ENCODE peak calls at places on chromosomes 11 and 22, in nine cellular contexts. G is kidney, V is choroid plexus epithelial cell, P is fibroblast of mammary gland, Q is mucosa of descending colon, C is osteoblast, M is A673, U is HCT116, Y is left lung. L is an unnamed sample.

GRCh38 chr11:18912883-18913282 is 26.3 kb downstream of the MRGPRX1 start:
- DNase-seq in G (no peak), V (no peak), P (no peak), Q (no peak), C (no peak), M (no peak), U (no peak), Y (no peak), L (no peak)

GRCh38 chr11:76805206-76805913 is 22.2 kb downstream of the TSKU start:
- DNase-seq in G (no peak), V (peak), P (peak), Q (no peak), C (peak), M (peak), U (no peak), Y (no peak), L (no peak)

GRCh38 chr11:68998390-68998911 is 14.6 kb downstream of the MRGPRF start:
- DNase-seq in G (peak), V (peak), P (no peak), Q (no peak), C (peak), M (peak), U (no peak), Y (peak), L (peak)

GRCh38 chr11:47886096-47886495 is 37.9 kb upstream of the NUP160 start:
- DNase-seq in G (peak), V (peak), P (peak), Q (no peak), C (peak), M (no peak), U (no peak), Y (no peak), L (peak)

GRCh38 chr22:43451651-43452050 is 39.8 kb downstream of the MPPED1 start:
- DNase-seq in G (no peak), V (no peak), P (no peak), Q (no peak), C (no peak), M (no peak), U (no peak), Y (no peak), L (no peak)

GRCh38 chr11:15418887-15419286 is 304.2 kb downstream of the INSC start:
- DNase-seq in G (no peak), V (no peak), P (no peak), Q (no peak), C (no peak), M (no peak), U (no peak), Y (no peak), L (no peak)

GRCh38 chr22:47433627-47434026 is 671.2 kb downstream of the TBC1D22A start:
- DNase-seq in G (no peak), V (no peak), P (no peak), Q (no peak), C (no peak), M (no peak), U (no peak), Y (no peak), L (no peak)

GRCh38 chr11:533049-533585 is 2.3 kb downstream of the HRAS start:
- DNase-seq in G (peak), V (no peak), P (no peak), Q (peak), C (peak), M (no peak), U (no peak), Y (no peak), L (no peak)

GRCh38 chr22:26770624-26771023 is 113.2 kb downstream of the MIAT start:
- DNase-seq in G (no peak), V (peak), P (peak), Q (no peak), C (no peak), M (no peak), U (no peak), Y (no peak), L (no peak)

GRCh38 chr11:129418039-129418438 is 42.4 kb downstream of the BARX2 start:
- DNase-seq in G (no peak), V (no peak), P (no peak), Q (no peak), C (no peak), M (no peak), U (no peak), Y (no peak), L (no peak)

GRCh38 chr11:9607511-9607899 is 34.0 kb downstream of the WEE1 start:
- DNase-seq in G (no peak), V (no peak), P (no peak), Q (no peak), C (no peak), M (no peak), U (no peak), Y (no peak), L (no peak)

GRCh38 chr11:9605742-9606141 is 32.3 kb downstream of the WEE1 start:
- DNase-seq in G (no peak), V (no peak), P (no peak), Q (no peak), C (no peak), M (no peak), U (no peak), Y (no peak), L (no peak)

GRCh38 chr11:9604134-9604533 is 30.7 kb downstream of the WEE1 start:
- DNase-seq in G (no peak), V (peak), P (no peak), Q (no peak), C (no peak), M (no peak), U (no peak), Y (no peak), L (no peak)

GRCh38 chr11:9609002-9609759 is 35.7 kb downstream of the WEE1 start:
- DNase-seq in G (no peak), V (no peak), P (no peak), Q (no peak), C (no peak), M (no peak), U (no peak), Y (no peak), L (no peak)

GRCh38 chr11:9606799-9607510 is 33.5 kb downstream of the WEE1 start:
- DNase-seq in G (no peak), V (no peak), P (no peak), Q (no peak), C (no peak), M (no peak), U (peak), Y (no peak), L (no peak)
- TF ChIP-seq CTCF in G (no peak), V (no peak), P (peak), Q (no peak), C (no peak), M (no peak), U (peak), Y (no peak), L (no peak)

DNA sequence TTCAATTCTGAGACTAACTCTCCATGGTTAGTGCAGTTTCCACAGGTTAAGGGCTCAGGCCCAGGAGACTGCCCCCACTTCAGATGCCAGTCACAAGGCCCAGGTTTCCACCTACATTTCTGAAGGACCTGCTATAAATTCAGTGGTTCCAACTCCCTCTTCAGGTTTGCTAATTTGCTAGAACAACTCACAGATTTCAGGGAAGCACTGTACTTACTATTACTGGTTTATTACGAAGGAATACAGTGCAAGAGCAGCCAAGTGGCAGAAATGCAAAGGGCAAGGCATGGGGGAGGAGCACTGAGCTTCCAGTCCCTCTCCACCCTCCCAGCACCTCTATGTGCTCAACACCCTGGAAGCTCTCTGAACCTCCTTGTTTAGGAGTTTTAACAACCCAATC is 39.3 kb upstream of the SPON1 start:
- DNase-seq in G (no peak), V (no peak), P (no peak), Q (no peak), C (no peak), M (no peak), U (peak), Y (no peak), L (no peak)
- H3K4me3 ChIP-seq in G (no peak), V (no peak), P (no peak), Q (no peak), C (no peak), M (no peak), U (peak), Y (no peak), L (no peak)

GRCh38 chr11:67240575-67241389 is 25.5 kb upstream of the GRK2 start:
- DNase-seq in G (peak), V (peak), P (peak), Q (peak), C (peak), M (peak), U (no peak), Y (peak), L (peak)

GRCh38 chr11:67242548-67242947 is 23.7 kb upstream of the GRK2 start:
- DNase-seq in G (no peak), V (no peak), P (no peak), Q (no peak), C (no peak), M (no peak), U (no peak), Y (no peak), L (no peak)

GRCh38 chr11:67238894-67239794 is 27.1 kb upstream of the GRK2 start:
- DNase-seq in G (no peak), V (peak), P (peak), Q (no peak), C (no peak), M (no peak), U (no peak), Y (no peak), L (no peak)

GRCh38 chr11:67237574-67237973 is 28.7 kb upstream of the GRK2 start:
- DNase-seq in G (no peak), V (no peak), P (no peak), Q (no peak), C (no peak), M (no peak), U (no peak), Y (no peak), L (no peak)

GRCh38 chr11:67239795-67240574 is 26.3 kb upstream of the GRK2 start:
- DNase-seq in G (peak), V (peak), P (peak), Q (peak), C (peak), M (peak), U (peak), Y (peak), L (peak)
- TF ChIP-seq CTCF in G (no peak), V (peak), P (no peak), Q (peak), C (no peak), M (no peak), U (no peak), Y (peak), L (peak)

DNA sequence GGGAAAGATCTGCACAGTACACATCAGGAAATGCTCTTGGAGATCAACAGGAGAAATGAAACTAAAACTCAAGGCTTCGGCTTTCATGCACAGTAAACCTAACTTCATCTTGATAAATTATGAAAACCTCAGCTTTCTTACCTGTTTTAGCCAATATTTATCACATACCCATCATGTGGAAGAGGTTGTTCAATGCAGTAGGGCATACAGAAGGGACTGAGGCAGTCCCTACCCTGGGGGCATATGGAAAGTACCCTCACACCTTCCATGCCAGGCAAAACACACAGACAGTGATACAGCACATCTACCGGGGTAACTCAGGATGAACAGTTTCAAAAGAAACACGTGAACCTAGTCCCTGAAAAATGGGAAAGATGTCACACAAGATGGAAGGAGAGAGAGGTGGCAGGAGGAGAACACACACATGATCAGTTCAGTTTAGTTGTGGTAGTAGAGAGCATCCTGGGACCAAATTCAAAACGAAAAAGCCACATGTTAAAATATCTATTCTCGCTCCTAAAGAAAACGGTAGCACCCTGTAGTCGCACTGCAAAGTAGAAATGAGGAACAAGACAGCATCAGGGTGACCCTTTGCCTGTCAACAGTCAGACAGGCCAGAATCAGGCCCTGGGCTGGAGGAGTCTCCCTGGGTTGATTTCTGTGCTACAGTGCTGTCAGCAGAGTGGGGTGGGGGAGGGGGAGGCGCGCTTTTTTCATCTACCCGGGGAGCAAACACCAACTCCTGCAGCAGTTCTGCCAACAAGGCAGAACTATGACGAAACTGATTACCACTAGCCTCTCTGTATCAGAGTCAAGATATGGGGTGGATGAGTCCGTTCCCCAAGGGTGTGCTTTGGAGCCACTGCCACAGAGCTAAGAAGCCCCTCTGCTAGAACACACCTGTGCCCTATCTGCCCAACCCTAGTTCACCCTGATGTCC is 1.3 kb downstream of the HIRA start:
- DNase-seq in G (no peak), V (peak), P (peak), Q (no peak), C (peak), M (peak), U (no peak), Y (no peak), L (peak)
- H3K4me3 ChIP-seq in G (peak), V (peak), P (peak), Q (peak), C (peak), M (peak), U (peak), Y (peak), L (peak)

DNA sequence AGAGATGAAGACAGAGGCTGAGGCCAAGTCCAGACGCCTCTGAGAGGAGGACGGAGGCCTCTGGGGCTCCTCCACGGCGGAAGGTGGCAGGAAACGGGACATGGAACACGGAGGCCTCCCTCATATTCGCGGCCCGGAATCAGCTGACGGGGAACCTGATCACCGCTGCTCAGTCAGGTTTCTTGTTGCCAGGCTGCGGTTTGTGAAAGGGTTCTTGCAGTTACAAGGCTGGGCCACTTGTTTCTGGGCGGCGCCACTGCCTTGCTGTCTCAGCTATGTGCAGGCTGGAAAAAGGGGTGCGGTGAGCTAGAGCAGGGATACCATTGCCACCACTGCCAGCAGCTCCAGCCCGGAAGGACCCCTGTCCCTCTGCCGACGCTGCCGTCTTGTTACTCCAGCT is 10.0 kb upstream of the MMP1 start:
- DNase-seq in G (no peak), V (peak), P (peak), Q (no peak), C (no peak), M (no peak), U (peak), Y (peak), L (peak)
- TF ChIP-seq CTCF in G (no peak), V (peak), P (peak), Q (no peak), C (peak), M (peak), U (peak), Y (no peak), L (peak)

DNA sequence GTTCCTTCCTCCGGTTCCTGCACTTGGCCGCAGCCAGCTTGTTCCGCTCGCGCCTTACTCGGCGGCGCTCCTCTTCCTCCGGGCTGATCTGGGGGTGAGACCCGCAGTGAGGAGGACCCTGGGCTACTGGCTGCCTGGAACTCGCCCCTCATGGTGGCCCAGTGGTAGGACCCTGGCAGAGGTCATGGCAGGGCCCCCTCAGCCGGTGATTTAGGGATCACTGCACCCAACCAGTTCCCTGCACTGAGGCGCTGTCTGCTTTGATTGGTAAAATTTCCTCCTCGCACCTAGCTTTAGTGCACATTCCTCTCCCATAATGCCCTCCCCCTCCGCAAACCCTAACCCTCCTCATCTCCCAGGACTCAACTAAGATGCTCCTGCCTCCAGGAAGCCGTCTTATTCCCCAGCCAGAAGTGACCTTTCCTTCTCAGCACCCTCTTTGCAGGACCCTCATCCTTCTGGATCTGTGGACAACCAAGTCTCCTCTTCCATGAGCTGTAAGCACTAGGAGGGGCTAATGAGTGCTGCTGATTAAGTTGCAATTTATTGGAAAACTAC is 3.6 kb downstream of the CCDC85B start:
- DNase-seq in G (peak), V (no peak), P (no peak), Q (peak), C (peak), M (no peak), U (no peak), Y (peak), L (no peak)
- H3K4me3 ChIP-seq in G (no peak), V (no peak), P (peak), Q (no peak), C (no peak), M (no peak), U (no peak), Y (peak), L (no peak)

DNA sequence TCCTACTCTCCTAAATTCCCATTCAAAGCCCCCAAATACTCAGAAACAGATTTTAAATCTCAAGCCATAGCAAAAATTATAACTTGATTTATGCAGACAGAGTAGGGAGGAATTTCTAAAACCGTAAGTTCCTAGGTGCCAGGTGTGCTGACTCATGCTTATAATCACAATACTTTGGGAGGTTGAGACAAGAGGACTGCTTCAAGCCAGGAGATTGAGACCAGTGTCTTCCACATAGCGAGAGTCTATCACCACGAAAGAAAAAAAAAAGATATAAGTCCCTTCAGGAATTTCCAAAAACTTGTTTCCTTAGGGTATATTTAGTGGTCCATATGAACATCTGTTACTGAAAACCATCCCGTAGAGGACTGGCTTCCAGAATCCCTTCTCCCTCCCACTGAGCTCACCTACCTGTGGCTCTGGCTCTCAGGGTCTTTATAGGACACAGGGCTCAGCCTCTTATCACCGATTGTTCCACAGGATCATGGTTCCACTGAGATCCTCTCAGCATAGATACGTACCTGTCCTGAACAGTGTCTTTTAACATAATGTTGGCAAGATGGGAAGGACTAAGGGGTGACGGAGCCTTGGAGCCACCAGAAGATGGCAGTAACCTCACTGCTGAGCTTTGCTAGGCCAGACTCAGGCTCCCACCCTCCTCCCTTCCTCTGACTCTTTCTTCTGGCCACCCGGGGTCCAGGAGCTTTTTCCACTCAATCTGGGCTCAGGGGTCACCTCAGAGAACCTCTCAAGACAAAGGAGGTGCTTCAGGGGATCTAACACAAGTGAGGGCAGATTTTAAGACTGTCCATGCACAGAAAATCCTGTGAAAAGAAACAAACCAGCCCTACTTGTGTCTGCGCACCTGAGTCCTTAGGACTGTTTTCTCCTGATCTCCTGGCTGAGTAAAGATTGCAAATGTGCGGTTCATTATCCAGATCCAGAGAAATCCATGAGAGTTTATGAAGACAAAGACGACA is 117.5 kb upstream of the TOP3B start:
- DNase-seq in G (no peak), V (peak), P (peak), Q (no peak), C (no peak), M (no peak), U (peak), Y (no peak), L (no peak)
- TF ChIP-seq CTCF in G (no peak), V (peak), P (peak), Q (no peak), C (peak), M (peak), U (peak), Y (no peak), L (peak)

GRCh38 chr11:83115551-83115950 is 41.4 kb upstream of the PCF11 start:
- DNase-seq in G (no peak), V (peak), P (no peak), Q (no peak), C (no peak), M (no peak), U (no peak), Y (no peak), L (peak)
- H3K4me3 ChIP-seq in G (peak), V (no peak), P (no peak), Q (no peak), C (peak), M (no peak), U (no peak), Y (no peak), L (no peak)

GRCh38 chr22:35739642-35740041 is 22.0 kb downstream of the APOL5 start:
- DNase-seq in G (no peak), V (no peak), P (peak), Q (no peak), C (peak), M (peak), U (no peak), Y (no peak), L (no peak)
- TF ChIP-seq CTCF in G (no peak), V (peak), P (peak), Q (no peak), C (peak), M (peak), U (peak), Y (no peak), L (peak)